ENCODE peak calls at places on chromosomes 11 and 22, in ten cellular contexts. Z is EH; Y is activated T-cell treated with anti-CD3 and anti-CD28 coated beads, Interleukin-2, amount 50 U/mL, for 24 hours; N is COR-L47; T is T47D; E is CD4-positive, CD25-positive, alpha-beta regulatory T cell; B is NCI-H1092 treated with DMSO at 0.1 percent for 48 hours; G is AG04449; I is activated CD4-positive, alpha-beta memory T cell treated with anti-CD3 and anti-CD28 coated beads for 36 hours; O is RKO. X is an unnamed sample.

GRCh38 chr11:123797065-123797940 is 8.8 kb downstream of the OR6M1 start:
- DNase-seq in Z (no peak), Y (no peak), N (no peak), T (no peak), E (no peak), B (peak; percentile 76), G (no peak), I (no peak), O (no peak), X (no peak)

GRCh38 chr11:70755410-70756158 is 357.3 kb downstream of the CTTN start:
- DNase-seq in Z (peak; percentile 62), Y (peak; percentile 75), N (peak; percentile 72), T (peak; percentile 97), E (peak; percentile 45), B (peak; percentile 77), G (no peak), I (peak; percentile 72), O (peak; percentile 74), X (peak; percentile 30)

GRCh38 chr22:27358096-27358870 is 443.3 kb downstream of the MN1 start:
- DNase-seq in Z (no peak), Y (no peak), N (peak; percentile 94), T (no peak), E (no peak), B (no peak), G (no peak), I (no peak), O (no peak), X (no peak)

GRCh38 chr11:45935349-45936064 is 13.1 kb downstream of the LARGE2 start:
- DNase-seq in Z (no peak), Y (no peak), N (no peak), T (no peak), E (no peak), B (no peak), G (no peak), I (no peak), O (no peak), X (no peak)

GRCh38 chr11:92268546-92268945 is 43.9 kb downstream of the FAT3 start:
- DNase-seq in Z (peak; percentile 54), Y (no peak), N (no peak), T (no peak), E (no peak), B (no peak), G (no peak), I (no peak), O (no peak), X (no peak)

GRCh38 chr11:100683107-100683506 is 4.0 kb upstream of the ARHGAP42 start:
- DNase-seq in Z (no peak), Y (no peak), N (no peak), T (no peak), E (no peak), B (no peak), G (no peak), I (no peak), O (no peak), X (no peak)

GRCh38 chr11:33045551-33046255 is 6.3 kb downstream of the TCP11L1 start:
- DNase-seq in Z (peak; percentile 56), Y (no peak), N (no peak), T (no peak), E (no peak), B (no peak), G (no peak), I (no peak), O (no peak), X (no peak)

GRCh38 chr11:5505363-5506048 is 4.3 kb downstream of the UBQLN3 start:
- DNase-seq in Z (no peak), Y (no peak), N (no peak), T (no peak), E (no peak), B (no peak), G (no peak), I (no peak), O (no peak), X (no peak)

GRCh38 chr22:30556388-30556787 is 9.8 kb upstream of the SEC14L6 start:
- DNase-seq in Z (no peak), Y (no peak), N (no peak), T (no peak), E (no peak), B (no peak), G (no peak), I (peak; percentile 12), O (peak; percentile 36), X (no peak)

GRCh38 chr11:83036701-83037100 is 35.0 kb downstream of the RAB30 start:
- DNase-seq in Z (no peak), Y (no peak), N (no peak), T (no peak), E (no peak), B (no peak), G (no peak), I (no peak), O (no peak), X (no peak)

GRCh38 chr22:47047321-47048122 is 285.1 kb downstream of the TBC1D22A start:
- DNase-seq in Z (no peak), Y (no peak), N (no peak), T (no peak), E (no peak), B (no peak), G (no peak), I (no peak), O (no peak), X (no peak)

GRCh38 chr22:24046024-24046423 is 34.9 kb downstream of the CABIN1 start:
- DNase-seq in Z (no peak), Y (no peak), N (no peak), T (no peak), E (peak; percentile 7), B (no peak), G (no peak), I (no peak), O (no peak), X (no peak)

GRCh38 chr11:104332110-104332509 is 168.2 kb upstream of the PDGFD start:
- DNase-seq in Z (no peak), Y (no peak), N (no peak), T (no peak), E (no peak), B (no peak), G (no peak), I (no peak), O (no peak), X (no peak)

GRCh38 chr11:6547177-6547576 is 50.1 kb downstream of the DNHD1 start:
- DNase-seq in Z (no peak), Y (no peak), N (no peak), T (no peak), E (no peak), B (no peak), G (no peak), I (no peak), O (no peak), X (no peak)

GRCh38 chr11:74846770-74847169 is 98.1 kb downstream of the RNF169 start:
- DNase-seq in Z (no peak), Y (no peak), N (no peak), T (no peak), E (no peak), B (no peak), G (no peak), I (no peak), O (no peak), X (no peak)

GRCh38 chr11:47270331-47271271 is 668 bp downstream of the MADD start:
- DNase-seq in Z (peak; percentile 73), Y (peak; percentile 50), N (no peak), T (peak; percentile 45), E (peak; percentile 68), B (peak; percentile 46), G (no peak), I (peak; percentile 60), O (peak; percentile 64), X (no peak)

GRCh38 chr11:114061053-114062049 is 1.8 kb downstream of the ZBTB16 start:
- DNase-seq in Z (no peak), Y (peak; percentile 46), N (no peak), T (peak; percentile 31), E (no peak), B (peak; percentile 12), G (no peak), I (no peak), O (no peak), X (no peak)

X was measured in GOT3.